ENCODE peak calls at places on chromosomes 12 and 14, in seven cellular contexts. V, K, W, J, Q, A and Y are unnamed samples.

GRCh38 chr12:107126688-107127481 is 33.5 kb upstream of the CRY1 start:
- DNase-seq in K (peak; percentile 11), A (no peak), W (no peak), J (no peak), Q (no peak), V (peak; percentile 7), Y (no peak)

GRCh38 chr14:71117839-71118743 is 210.8 kb downstream of the PCNX1 start:
- DNase-seq in J (no peak), W (no peak), Q (peak; percentile 24), K (peak; percentile 90), A (peak; percentile 57), V (peak; percentile 72), Y (no peak)

GRCh38 chr12:90908465-90908864 is 46.5 kb downstream of the CCER1 start:
- DNase-seq in J (no peak), Q (no peak), V (peak; percentile 64), W (no peak), K (peak; percentile 91), A (no peak), Y (no peak)

GRCh38 chr12:11347810-11348209 is 37.6 kb upstream of the PRB4 start:
- DNase-seq in V (no peak), W (no peak), K (no peak), A (no peak), J (no peak), Q (peak; percentile 5), Y (no peak)

GRCh38 chr14:50018236-50019210 is 97.8 kb downstream of the VCPKMT start:
- DNase-seq in W (no peak), A (peak; percentile 62), V (peak; percentile 57), K (peak; percentile 66), J (no peak), Q (no peak), Y (peak; percentile 64)

GRCh38 chr14:20387577-20387976 is 25.7 kb downstream of the TEP1 start:
- DNase-seq in A (no peak), K (no peak), V (no peak), Q (no peak), J (no peak), W (no peak), Y (no peak)

GRCh38 chr14:96072076-96072475 is 32.9 kb downstream of the C14orf132 start:
- DNase-seq in Q (no peak), J (no peak), V (no peak), W (no peak), A (no peak), K (no peak), Y (no peak)

GRCh38 chr12:95522692-95523091 is 28.6 kb downstream of the USP44 start:
- DNase-seq in K (no peak), V (no peak), W (no peak), J (no peak), A (no peak), Q (no peak), Y (no peak)

GRCh38 chr14:32109676-32110075 is 32.6 kb downstream of the ARHGAP5 start:
- DNase-seq in A (no peak), K (peak; percentile 93), V (no peak), W (no peak), Q (no peak), J (no peak), Y (no peak)

GRCh38 chr12:66717049-66717448 is 38.2 kb upstream of the GRIP1 start:
- DNase-seq in J (no peak), V (no peak), A (no peak), K (no peak), Q (no peak), W (no peak), Y (no peak)
- TF ChIP-seq CTCF in J (no peak), V (no peak), A (no peak), K (no peak), Q (peak; percentile 76), W (no peak), Y (no peak)

GRCh38 chr14:94158239-94158888 is 15.8 kb upstream of the PPP4R4 start:
- DNase-seq in V (peak; percentile 39), K (no peak), Q (no peak), A (no peak), J (no peak), W (no peak), Y (no peak)
- H3K4me1 ChIP-seq in V (no peaks in the 10 kb centered on the region), K (no peaks in the 10 kb centered on the region), Q (peaks cover 4% of the 10 kb centered on the region), A (no peaks in the 10 kb centered on the region), J (peaks cover 13% of the 10 kb centered on the region), W (no peaks in the 10 kb centered on the region), Y (no peaks in the 10 kb centered on the region)

DNA sequence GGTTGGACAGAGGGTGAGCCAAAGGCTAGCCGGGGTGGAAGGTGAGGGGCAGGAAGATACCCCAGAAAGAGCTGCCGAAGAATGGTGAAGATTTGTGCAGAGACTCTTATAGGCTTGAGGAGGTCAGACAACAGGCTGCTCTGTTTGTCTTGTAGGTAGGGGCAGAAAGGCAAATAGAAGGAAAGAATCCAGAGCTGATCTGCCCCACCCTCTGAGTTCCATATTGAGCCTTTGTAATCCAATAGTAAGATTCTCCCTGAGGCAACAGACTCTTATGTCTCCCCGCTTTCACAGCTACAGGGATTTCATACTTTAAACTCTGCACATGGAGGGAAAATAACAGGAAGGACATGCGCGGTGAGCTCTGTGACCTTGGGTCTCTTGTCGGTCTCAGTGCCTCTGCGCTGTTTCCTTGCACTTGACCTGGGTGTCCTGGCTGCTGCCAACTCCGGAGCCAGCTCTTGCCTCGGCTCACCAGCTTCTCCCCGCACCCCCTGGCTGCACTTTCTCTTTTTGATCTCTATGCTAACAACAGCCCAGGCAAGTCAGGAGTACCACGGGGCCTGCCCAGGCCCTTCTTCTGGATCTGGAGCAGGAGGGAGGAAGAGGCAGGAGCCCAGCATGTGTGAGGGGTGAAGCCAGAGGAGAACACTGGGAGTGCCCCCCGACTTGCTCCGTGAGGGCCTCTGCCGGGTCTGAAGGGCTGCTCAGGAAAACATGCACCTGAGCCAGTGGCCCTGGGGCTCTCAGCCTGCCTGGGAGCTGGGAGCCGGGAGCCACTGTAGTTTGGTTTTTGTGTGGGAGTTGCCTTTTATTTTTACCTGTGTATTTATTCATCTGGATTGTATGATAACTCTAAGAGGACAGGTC is 75.8 kb downstream of the PPP1R36 start:
- DNase-seq in W (no peak), Q (no peak), K (no peak), A (no peak), J (no peak), V (no peak), Y (no peak)
- H3K4me3 ChIP-seq in W (no peak overlapping the region), Q (no peak overlapping the region), K (no peak overlapping the region), A (no peak overlapping the region), J (no peak overlapping the region), V (no peak overlapping the region), Y (no peak overlapping the region)

DNA sequence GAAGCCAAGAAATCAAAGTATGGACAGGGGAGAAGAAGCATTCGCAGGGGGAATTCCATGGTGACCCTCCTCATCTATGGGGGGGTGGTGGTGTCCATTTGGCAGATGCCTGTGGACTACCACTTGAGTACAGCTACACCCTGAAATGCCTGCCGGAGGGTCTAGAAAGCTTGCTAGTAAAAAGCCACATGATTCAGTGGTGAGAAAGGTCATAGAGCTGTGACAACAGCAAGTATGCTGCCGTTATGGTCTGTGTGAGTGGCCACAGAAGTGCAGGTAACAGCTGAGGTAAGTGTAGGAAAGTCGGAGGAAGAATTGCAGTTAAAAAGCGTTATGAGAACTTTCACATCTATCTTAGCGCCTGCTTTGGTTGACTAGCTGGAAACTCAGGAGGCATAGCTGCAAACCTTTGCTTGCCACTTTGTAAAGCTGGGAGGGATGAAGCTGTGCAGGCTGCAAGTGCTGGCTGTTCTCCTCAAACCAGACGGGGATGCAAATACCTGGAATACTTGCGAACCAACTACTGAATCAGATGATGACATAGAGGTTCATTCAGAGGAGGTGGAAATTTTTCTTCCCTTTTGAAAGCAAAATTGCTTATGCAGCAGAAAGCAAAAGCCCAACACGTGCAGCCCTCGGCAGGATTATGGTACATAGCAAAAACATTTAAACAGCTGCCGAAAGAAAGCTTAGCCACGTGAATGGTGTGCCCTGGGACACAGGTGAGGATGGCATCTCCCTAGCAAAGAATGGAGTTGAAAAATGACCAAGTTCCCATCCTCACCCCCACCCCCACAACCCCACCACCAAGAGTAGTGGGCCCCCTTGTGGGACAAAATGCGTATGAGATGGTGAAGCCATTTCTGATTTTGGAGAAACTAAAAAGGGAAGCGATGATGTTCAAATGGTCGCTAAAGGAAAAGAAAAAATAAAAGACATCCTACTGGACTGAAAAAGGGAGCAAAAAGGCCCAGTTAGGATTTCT is 287.0 kb downstream of the RERGL start:
- DNase-seq in Q (no peak), V (no peak), K (no peak), W (no peak), J (no peak), A (no peak), Y (no peak)
- TF ChIP-seq CTCF in Q (no peak), V (no peak), K (no peak), W (no peak), J (no peak), A (no peak), Y (no peak)

GRCh38 chr12:47212701-47213039 is 132.9 kb upstream of the AMIGO2 start:
- DNase-seq in J (no peak), W (no peak), V (no peak), A (no peak), K (no peak), Q (no peak), Y (no peak)
- H3K4me1 ChIP-seq in J (no peaks in the 10 kb centered on the region), W (no peaks in the 10 kb centered on the region), V (peaks cover 24% of the 10 kb centered on the region), A (no peaks in the 10 kb centered on the region), K (no peaks in the 10 kb centered on the region), Q (peaks cover 47% of the 10 kb centered on the region), Y (no peaks in the 10 kb centered on the region)

GRCh38 chr12:111293266-111294009 is 75.5 kb downstream of the PHETA1 start:
- DNase-seq in W (no peak), Q (no peak), K (no peak), J (no peak), A (no peak), V (no peak), Y (no peak)
- H3K4me3 ChIP-seq in W (no peak overlapping the region), Q (no peak overlapping the region), K (no peak overlapping the region), J (no peak overlapping the region), A (no peak overlapping the region), V (no peak overlapping the region), Y (no peak overlapping the region)

GRCh38 chr12:42565633-42566032 is 23.9 kb downstream of the PRICKLE1 start:
- DNase-seq in Q (no peak), V (no peak), W (no peak), A (no peak), K (no peak), J (no peak), Y (no peak)
- TF ChIP-seq CTCF in Q (no peak), V (no peak), W (no peak), A (no peak), K (no peak), J (no peak), Y (no peak)